ENCODE peak calls at places on chromosomes 5 and 9, in four cellular contexts. One of them, this sample, is unnamed.

GRCh38 chr5:132263548-132264261 is 6.2 kb downstream of the PDLIM4 start:
- DNase-seq in BJ: peak; percentile 63
- DNase-seq in lower leg skin: peak; percentile 14
- DNase-seq in vagina: peak; percentile 91
- DNase-seq in this sample: peak; percentile 59

GRCh38 chr5:40291338-40291737 is 388.4 kb upstream of the PTGER4 start:
- DNase-seq in vagina: no peak
- DNase-seq in lower leg skin: no peak
- DNase-seq in BJ: no peak
- DNase-seq in this sample: peak; percentile 2

GRCh38 chr9:85743290-85744128 is 1.8 kb upstream of the AGTPBP1 start:
- DNase-seq in BJ: no peak
- DNase-seq in lower leg skin: peak; percentile 46
- DNase-seq in vagina: no peak
- DNase-seq in this sample: peak; percentile 79

GRCh38 chr9:119924736-119925135 is 555.5 kb upstream of the BRINP1 start:
- DNase-seq in BJ: no peak
- DNase-seq in lower leg skin: no peak
- DNase-seq in vagina: no peak
- DNase-seq in this sample: no peak

GRCh38 chr5:1875843-1876671 is 6.7 kb downstream of the IRX4 start:
- DNase-seq in vagina: no peak
- DNase-seq in lower leg skin: no peak
- DNase-seq in BJ: no peak
- DNase-seq in this sample: no peak

GRCh38 chr9:38281196-38281595 is 111.3 kb upstream of the ALDH1B1 start:
- DNase-seq in lower leg skin: no peak
- DNase-seq in vagina: peak; percentile 56
- DNase-seq in BJ: no peak
- DNase-seq in this sample: no peak

GRCh38 chr5:31833710-31834109 is 194.8 kb downstream of the PDZD2 start:
- DNase-seq in BJ: no peak
- DNase-seq in vagina: no peak
- DNase-seq in lower leg skin: no peak
- DNase-seq in this sample: no peak

GRCh38 chr9:27749838-27750237 is 176.6 kb upstream of the C9orf72 start:
- DNase-seq in BJ: no peak
- DNase-seq in lower leg skin: no peak
- DNase-seq in vagina: no peak
- DNase-seq in this sample: no peak

GRCh38 chr5:91183743-91184142 is 199.4 kb downstream of the ARRDC3 start:
- DNase-seq in vagina: no peak
- DNase-seq in lower leg skin: no peak
- DNase-seq in BJ: no peak
- DNase-seq in this sample: no peak

GRCh38 chr5:180648658-180649296 is 623 bp downstream of the FLT4 start:
- DNase-seq in vagina: no peak
- DNase-seq in lower leg skin: no peak
- DNase-seq in BJ: no peak
- DNase-seq in this sample: no peak

GRCh38 chr9:81814794-81815464 is 113.3 kb upstream of the SPATA31D4 start:
- DNase-seq in vagina: no peak
- DNase-seq in lower leg skin: no peak
- DNase-seq in BJ: no peak
- DNase-seq in this sample: no peak

GRCh38 chr9:7536310-7536939 is 263.2 kb downstream of the DMAC1 start:
- DNase-seq in vagina: no peak
- DNase-seq in BJ: no peak
- DNase-seq in lower leg skin: no peak
- DNase-seq in this sample: peak; percentile 7

GRCh38 chr5:54120473-54120872 is 189.9 kb downstream of the ARL15 start:
- DNase-seq in BJ: no peak
- DNase-seq in lower leg skin: no peak
- DNase-seq in vagina: no peak
- DNase-seq in this sample: no peak

GRCh38 chr5:170746081-170746951 is 37.2 kb upstream of the GABRP start:
- DNase-seq in lower leg skin: no peak
- DNase-seq in vagina: peak; percentile 75
- DNase-seq in BJ: no peak
- DNase-seq in this sample: no peak

GRCh38 chr5:44847453-44847852 is 38.7 kb downstream of the MRPS30 start:
- DNase-seq in vagina: no peak
- DNase-seq in BJ: no peak
- DNase-seq in lower leg skin: no peak
- DNase-seq in this sample: no peak

GRCh38 chr5:96942078-96942477 is 6.2 kb downstream of the LNPEP start:
- DNase-seq in vagina: no peak
- DNase-seq in BJ: no peak
- DNase-seq in lower leg skin: no peak
- DNase-seq in this sample: no peak

DNA sequence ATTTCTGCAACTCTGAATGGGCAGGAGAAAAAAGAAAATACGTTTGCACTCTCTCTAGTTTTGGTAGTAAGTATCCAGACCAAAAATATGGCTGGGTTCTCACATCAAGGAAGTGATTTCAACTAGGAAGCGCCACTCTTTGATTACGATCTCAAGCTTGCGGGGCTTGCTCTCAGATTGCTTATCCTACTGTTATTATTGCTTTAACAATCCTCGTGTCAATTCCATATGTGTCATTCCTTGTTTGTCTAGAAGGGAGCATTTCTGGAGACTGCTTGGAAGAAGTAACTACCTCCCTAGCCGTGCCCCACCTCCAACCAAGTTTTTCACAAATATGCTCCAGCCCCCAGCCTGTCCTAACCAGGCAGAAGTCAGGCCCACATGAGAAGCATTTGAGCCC is 3.5 kb downstream of the PRUNE2 start:
- DNase-seq in vagina: no peak
- DNase-seq in lower leg skin: no peak
- DNase-seq in BJ: no peak
- DNase-seq in this sample: no peak
- H3K4me3 ChIP-seq in vagina: no peak overlapping the region
- H3K4me3 ChIP-seq in lower leg skin: no peak overlapping the region
- H3K4me3 ChIP-seq in BJ: no peak overlapping the region
- H3K4me3 ChIP-seq in this sample: no peak overlapping the region

DNA sequence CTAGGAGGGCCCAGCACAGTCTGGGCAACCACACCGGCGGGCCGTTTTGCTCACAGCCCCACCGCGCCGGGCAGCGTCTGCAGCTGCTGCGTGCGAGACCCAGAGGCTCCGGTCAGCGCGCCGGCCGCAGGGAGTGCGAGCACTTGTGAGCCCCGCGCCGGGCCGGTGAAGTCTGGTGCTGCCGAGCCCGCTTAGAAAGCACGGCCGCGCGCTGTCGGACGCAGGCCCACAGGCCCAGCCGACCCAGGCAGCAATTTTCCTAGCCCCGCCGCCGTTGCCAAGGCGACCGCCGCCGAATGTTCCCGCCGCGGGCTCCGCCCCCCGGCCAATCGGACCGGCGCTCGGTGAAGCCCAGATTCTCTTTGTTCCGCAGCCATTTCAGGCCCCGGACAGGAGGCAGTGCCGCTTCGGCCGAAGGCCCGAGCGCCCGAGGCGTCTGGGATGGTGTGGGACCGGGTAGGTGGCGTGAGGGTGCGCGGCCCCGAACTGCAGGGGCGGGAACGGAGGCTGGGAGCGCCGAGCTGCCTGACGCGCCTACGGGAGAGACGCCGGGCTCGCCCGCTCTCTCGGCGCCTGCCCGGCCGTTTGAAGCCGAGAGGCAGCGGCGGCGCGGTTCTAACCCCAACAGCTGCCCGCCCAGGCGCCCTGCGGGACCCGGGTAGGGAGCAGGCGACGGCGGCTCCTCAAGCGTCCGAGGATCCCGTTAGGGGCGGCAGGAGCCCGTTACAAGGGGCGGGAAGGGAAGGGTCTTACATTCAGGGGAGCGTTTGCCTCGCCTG is at the start of gene TNPO1:
- DNase-seq in vagina: peak; percentile 92
- DNase-seq in lower leg skin: peak; percentile 89
- DNase-seq in BJ: peak; percentile 61
- DNase-seq in this sample: peak; percentile 63
- TF ChIP-seq CTCF in vagina: no peak
- TF ChIP-seq CTCF in lower leg skin: no peak
- TF ChIP-seq CTCF in BJ: no peak
- TF ChIP-seq CTCF in this sample: no peak

GRCh38 chr5:671459-672328 is 21.5 kb downstream of the TPPP start:
- DNase-seq in BJ: no peak
- DNase-seq in vagina: no peak
- DNase-seq in lower leg skin: peak; percentile 59
- DNase-seq in this sample: no peak
- H3K4me3 ChIP-seq in BJ: no peak overlapping the region
- H3K4me3 ChIP-seq in vagina: peak overlapping the region; percentile 28
- H3K4me3 ChIP-seq in lower leg skin: no peak overlapping the region
- H3K4me3 ChIP-seq in this sample: peak overlapping the region; percentile 25

GRCh38 chr9:106648799-106649198 is 214.2 kb upstream of the ZNF462 start:
- DNase-seq in BJ: no peak
- DNase-seq in lower leg skin: no peak
- DNase-seq in vagina: no peak
- DNase-seq in this sample: no peak
- TF ChIP-seq CTCF in BJ: peak; percentile 29
- TF ChIP-seq CTCF in lower leg skin: no peak
- TF ChIP-seq CTCF in vagina: no peak
- TF ChIP-seq CTCF in this sample: peak; percentile 8

DNA sequence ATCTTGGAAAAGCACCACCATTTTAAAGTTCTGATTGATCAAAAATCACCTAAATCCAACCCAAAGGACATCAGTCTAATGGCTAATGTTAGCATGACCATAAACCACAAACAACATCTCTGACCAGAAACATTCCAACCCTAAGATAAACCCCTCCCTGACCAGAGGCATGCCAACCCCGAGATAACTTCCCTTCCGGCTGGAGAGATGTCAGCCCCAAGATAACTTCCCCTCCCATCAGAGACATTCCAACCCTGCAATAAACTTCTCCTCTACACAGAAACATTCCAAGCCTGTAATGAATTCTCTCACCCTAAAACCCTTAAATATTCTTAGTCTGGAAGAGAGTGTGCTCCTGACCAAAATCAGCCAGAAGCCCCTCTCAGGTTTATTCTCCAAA is 364.3 kb downstream of the KCNN2 start:
- DNase-seq in vagina: no peak
- DNase-seq in BJ: no peak
- DNase-seq in lower leg skin: no peak
- DNase-seq in this sample: no peak
- H3K4me3 ChIP-seq in vagina: no peak overlapping the region
- H3K4me3 ChIP-seq in BJ: no peak overlapping the region
- H3K4me3 ChIP-seq in lower leg skin: no peak overlapping the region
- H3K4me3 ChIP-seq in this sample: no peak overlapping the region

GRCh38 chr9:92324451-92324850 is 699 bp downstream of the NOL8 start:
- DNase-seq in vagina: no peak
- DNase-seq in lower leg skin: no peak
- DNase-seq in BJ: no peak
- DNase-seq in this sample: no peak

GRCh38 chr9:92327283-92327850 is 1.6 kb downstream of the CENPP start:
- DNase-seq in vagina: no peak
- DNase-seq in BJ: no peak
- DNase-seq in lower leg skin: no peak
- DNase-seq in this sample: no peak

GRCh38 chr9:92325269-92325990 is at the start of the genes CENPP and NOL8:
- DNase-seq in lower leg skin: peak; percentile 86
- DNase-seq in vagina: peak; percentile 93
- DNase-seq in BJ: peak; percentile 42
- DNase-seq in this sample: peak; percentile 59

GRCh38 chr9:92325991-92326500 is 293 bp downstream of the CENPP start:
- DNase-seq in vagina: peak; percentile 88
- DNase-seq in BJ: no peak
- DNase-seq in lower leg skin: peak; percentile 44
- DNase-seq in this sample: no peak

DNA sequence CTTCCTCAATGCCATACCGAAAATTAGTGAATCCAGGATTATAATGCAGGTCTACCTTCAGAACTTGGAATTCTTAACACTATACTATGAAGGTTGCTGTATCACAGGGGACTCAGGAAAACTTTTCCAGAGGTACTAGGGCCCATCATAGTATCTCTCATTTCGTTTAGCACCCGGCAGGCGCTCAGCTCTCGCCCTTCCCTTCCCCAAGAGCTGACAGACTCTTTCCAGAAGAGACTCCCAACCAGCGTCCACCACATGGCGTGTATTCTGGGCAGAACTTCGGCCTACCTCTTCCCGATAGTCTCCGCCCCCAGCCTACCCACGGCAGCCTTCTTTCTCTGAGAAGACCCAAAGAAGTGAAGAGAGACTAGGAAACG is 271 bp downstream of the NOL8 start:
- DNase-seq in lower leg skin: no peak
- DNase-seq in vagina: no peak
- DNase-seq in BJ: no peak
- DNase-seq in this sample: no peak
- TF ChIP-seq CTCF in lower leg skin: no peak
- TF ChIP-seq CTCF in vagina: no peak
- TF ChIP-seq CTCF in BJ: no peak
- TF ChIP-seq CTCF in this sample: no peak

DNA sequence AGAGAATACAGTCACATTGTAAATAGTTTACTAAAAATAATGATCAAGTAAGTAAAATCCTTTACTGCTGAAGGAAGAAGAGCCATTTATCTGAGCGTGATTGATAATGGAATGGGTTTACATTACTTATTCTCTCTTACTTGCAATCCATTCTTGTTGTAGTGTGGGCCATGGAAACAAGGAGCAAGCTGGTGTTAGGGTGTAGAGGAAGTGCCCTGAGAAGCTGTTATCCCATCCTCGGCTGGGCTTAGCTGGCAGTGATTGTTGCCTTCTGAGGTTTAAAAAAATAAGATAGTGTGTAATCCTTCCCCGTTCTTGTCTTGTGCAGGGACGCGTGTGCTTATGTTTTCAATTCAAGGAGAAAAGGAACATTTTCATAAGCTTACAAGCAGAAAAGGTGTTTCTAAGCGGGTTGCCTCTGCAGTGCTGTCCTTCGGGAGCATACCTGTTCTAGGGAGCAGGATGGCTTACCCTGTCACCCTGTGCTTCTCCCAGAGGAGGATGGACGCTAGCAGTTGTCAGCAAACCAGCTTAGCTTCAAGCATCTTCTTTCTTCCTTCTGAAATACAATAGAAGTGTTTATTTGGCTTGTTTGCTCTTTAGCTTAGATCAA is 188.3 kb downstream of the ARHGEF28 start:
- DNase-seq in lower leg skin: no peak
- DNase-seq in vagina: no peak
- DNase-seq in BJ: no peak
- DNase-seq in this sample: no peak
- H3K4me3 ChIP-seq in lower leg skin: no peak overlapping the region
- H3K4me3 ChIP-seq in vagina: peak overlapping the region; percentile 27
- H3K4me3 ChIP-seq in BJ: no peak overlapping the region
- H3K4me3 ChIP-seq in this sample: peak overlapping the region; percentile 19

This sample was measured in AG09309.